ENCODE peak calls at places on chromosome 2, in six cellular contexts. M is NCI-H1092 treated with DMSO at 0.1 percent for 48 hours, E is ELR, G is nephron progenitor cell, Q is GM23248, X is iPS DF 6.9. H is an unnamed sample.

GRCh38 chr2:224586127-224586702 is 1.1 kb upstream of the CUL3 start:
- DNase-seq in M (no peak), E (no peak), G (no peak), Q (no peak), X (no peak), H (no peak)

GRCh38 chr2:176004925-176005324 is 2.9 kb upstream of the LNPK start:
- DNase-seq in M (no peak), E (no peak), G (no peak), Q (no peak), X (no peak), H (no peak)

GRCh38 chr2:134127496-134127895 is 126.4 kb upstream of the MGAT5 start:
- DNase-seq in M (no peak), E (no peak), G (no peak), Q (no peak), X (no peak), H (no peak)

GRCh38 chr2:96665083-96665569 is 22.6 kb downstream of the FER1L5 start:
- DNase-seq in M (no peak), E (peak), G (no peak), Q (peak), X (no peak), H (no peak)

GRCh38 chr2:187775651-187776050 is 221.4 kb upstream of the TFPI start:
- DNase-seq in M (no peak), E (peak), G (no peak), Q (peak), X (no peak), H (no peak)

GRCh38 chr2:69945447-69945846 is 16.0 kb downstream of the ASPRV1 start:
- DNase-seq in M (no peak), E (peak), G (no peak), Q (peak), X (no peak), H (no peak)

GRCh38 chr2:166180951-166181812 is 53.4 kb upstream of the SCN1A start:
- DNase-seq in M (peak), E (peak), G (peak), Q (peak), X (peak), H (peak)

GRCh38 chr2:176081993-176082884 is 1.5 kb downstream of the EVX2 start:
- DNase-seq in M (no peak), E (no peak), G (peak), Q (no peak), X (no peak), H (no peak)

GRCh38 chr2:101133492-101134101 is 17.6 kb downstream of the TBC1D8 start:
- DNase-seq in M (no peak), E (no peak), G (no peak), Q (no peak), X (no peak), H (no peak)

GRCh38 chr2:152611458-152612231 is 105.6 kb downstream of the PRPF40A start:
- DNase-seq in M (no peak), E (peak), G (no peak), Q (peak), X (no peak), H (no peak)

GRCh38 chr2:29009711-29010677 is 28.9 kb downstream of the TOGARAM2 start:
- DNase-seq in M (no peak), E (no peak), G (no peak), Q (no peak), X (no peak), H (no peak)

GRCh38 chr2:104919127-104919526 is 65.2 kb downstream of the POU3F3 start:
- DNase-seq in M (peak), E (no peak), G (no peak), Q (peak), X (no peak), H (no peak)

GRCh38 chr2:218323526-218324472 is 31.5 kb upstream of the TMBIM1 start:
- DNase-seq in M (no peak), E (peak), G (peak), Q (peak), X (peak), H (no peak)

GRCh38 chr2:13260401-13260800 is 543.7 kb downstream of the TRIB2 start:
- DNase-seq in M (no peak), E (peak), G (peak), Q (no peak), X (peak), H (no peak)

GRCh38 chr2:179195146-179195545 is 69.5 kb downstream of the SESTD1 start:
- DNase-seq in M (no peak), E (no peak), G (no peak), Q (no peak), X (no peak), H (no peak)

GRCh38 chr2:133513893-133514292 is 54.4 kb downstream of the NCKAP5 start:
- DNase-seq in M (no peak), E (no peak), G (no peak), Q (no peak), X (no peak), H (no peak)

GRCh38 chr2:59963157-59963556 is 590.3 kb downstream of the BCL11A start:
- DNase-seq in M (no peak), E (no peak), G (no peak), Q (no peak), X (no peak), H (no peak)

GRCh38 chr2:63047534-63048281 is 2.9 kb upstream of the OTX1 start:
- DNase-seq in M (no peak), E (no peak), G (peak), Q (no peak), X (no peak), H (peak)

GRCh38 chr2:24199968-24200590 is 25.2 kb downstream of the FAM228A start:
- DNase-seq in M (no peak), E (no peak), G (no peak), Q (no peak), X (no peak), H (no peak)